ENCODE peak calls at places on chromosomes 6 and 20, in four cellular contexts. E is IMR-90; I is NCI-H2081; R is stimulated activated CD8-positive, alpha-beta memory T cell treated with anti-CD3 and anti-CD28 coated beads, Interleukin-2, amount 100 ng/mL, for 48 hours. S is an unnamed sample.

GRCh38 chr6:20661721-20662120 is 127.5 kb downstream of the CDKAL1 start:
- DNase-seq in E (peak), I (peak), R (no peak), S (peak)

GRCh38 chr6:106194949-106195919 is 109.1 kb downstream of the PRDM1 start:
- DNase-seq in E (peak), I (no peak), R (no peak), S (no peak)

GRCh38 chr6:85479221-85479620 is 29.3 kb downstream of the NT5E start:
- DNase-seq in E (peak), I (no peak), R (no peak), S (no peak)

GRCh38 chr6:99019341-99019740 is 71.6 kb upstream of the FBXL4 start:
- DNase-seq in E (peak), I (no peak), R (no peak), S (no peak)

GRCh38 chr6:101840100-101840499 is 446.6 kb downstream of the GRIK2 start:
- DNase-seq in E (no peak), I (no peak), R (no peak), S (no peak)

GRCh38 chr6:72032056-72032455 is 145.7 kb downstream of the RIMS1 start:
- DNase-seq in E (no peak), I (no peak), R (no peak), S (no peak)

GRCh38 chr6:156658186-156658585 is 119.0 kb upstream of the ARID1B start:
- DNase-seq in E (peak), I (no peak), R (no peak), S (no peak)

GRCh38 chr6:36998723-36999466 is 6.6 kb upstream of the FGD2 start:
- DNase-seq in E (no peak), I (peak), R (no peak), S (no peak)

GRCh38 chr6:105805581-105806023 is 280.5 kb upstream of the PRDM1 start:
- DNase-seq in E (peak), I (no peak), R (no peak), S (no peak)

GRCh38 chr6:113047932-113048331 is 700.8 kb downstream of the RFPL4B start:
- DNase-seq in E (no peak), I (no peak), R (no peak), S (no peak)

GRCh38 chr6:126312013-126312665 is 27.8 kb upstream of the CENPW start:
- DNase-seq in E (no peak), I (no peak), R (no peak), S (no peak)

GRCh38 chr6:14488185-14488584 is 370.6 kb downstream of the CD83 start:
- DNase-seq in E (no peak), I (no peak), R (no peak), S (no peak)

GRCh38 chr20:18313410-18313809 is 25.1 kb downstream of the ZNF133 start:
- DNase-seq in E (no peak), I (no peak), R (no peak), S (no peak)

GRCh38 chr6:140960566-140960965 is 1172.2 kb upstream of the GJE1 start:
- DNase-seq in E (peak), I (no peak), R (no peak), S (peak)

GRCh38 chr20:59604770-59605665 is 678 bp downstream of the PHACTR3 start:
- DNase-seq in E (no peak), I (no peak), R (no peak), S (no peak)

GRCh38 chr6:15987569-15987968 is 141.3 kb upstream of the MYLIP start:
- DNase-seq in E (peak), I (no peak), R (no peak), S (no peak)

GRCh38 chr6:108477034-108477433 is 83.7 kb upstream of the FOXO3 start:
- DNase-seq in E (no peak), I (no peak), R (no peak), S (no peak)

GRCh38 chr6:449486-450419 is 58.2 kb downstream of the IRF4 start:
- DNase-seq in E (no peak), I (no peak), R (no peak), S (no peak)

GRCh38 chr6:16985484-16986284 is 116.2 kb upstream of the STMND1 start:
- DNase-seq in E (peak), I (no peak), R (no peak), S (no peak)

GRCh38 chr6:116511424-116512131 is at the start of gene CALHM5:
- DNase-seq in E (peak), I (no peak), R (no peak), S (peak)

GRCh38 chr6:155103816-155104366 is 108.8 kb downstream of the TIAM2 start:
- DNase-seq in E (no peak), I (no peak), R (no peak), S (no peak)

GRCh38 chr6:27383481-27383880 is 5.1 kb upstream of the ZNF391 start:
- DNase-seq in E (no peak), I (no peak), R (no peak), S (no peak)

GRCh38 chr6:119442776-119443184 is 93.2 kb upstream of the MAN1A1 start:
- DNase-seq in E (no peak), I (peak), R (no peak), S (no peak)

GRCh38 chr6:151677427-151677826 is 130.1 kb upstream of the ESR1 start:
- DNase-seq in E (no peak), I (no peak), R (no peak), S (no peak)

GRCh38 chr6:45377041-45377554 is 636 bp downstream of the SUPT3H start:
- DNase-seq in E (peak), I (no peak), R (no peak), S (no peak)

GRCh38 chr6:41947581-41948220 is 6.1 kb upstream of the CCND3 start:
- DNase-seq in E (no peak), I (no peak), R (no peak), S (no peak)

GRCh38 chr6:15620616-15621015 is 42.2 kb downstream of the DTNBP1 start:
- DNase-seq in E (no peak), I (no peak), R (no peak), S (no peak)

GRCh38 chr6:24796616-24797290 is 2.0 kb downstream of the ARMH2 start:
- DNase-seq in E (no peak), I (no peak), R (no peak), S (no peak)

GRCh38 chr6:116483616-116484015 is 22.4 kb downstream of the CALHM6 start:
- DNase-seq in E (no peak), I (no peak), R (no peak), S (no peak)

S was measured in pulmonary artery endothelial cell.